ENCODE peak calls at places on chromosome 2, in six cellular contexts. S is HEK293T, G is A549, F is K562, X is HepG2, J is GM12878. N is an unnamed sample.

GRCh38 chr2:209840434-209840833 is 68.8 kb downstream of the UNC80 start:
- DNase-seq in S (no peak), G (no peak), F (no peak), X (no peak), J (no peak), N (no peak)

GRCh38 chr2:128345436-128346165 is 26.9 kb upstream of the HS6ST1 start:
- DNase-seq in S (no peak), G (no peak), F (no peak), X (no peak), J (no peak), N (no peak)

GRCh38 chr2:236507393-236508085 is 62.1 kb upstream of the ACKR3 start:
- DNase-seq in S (no peak), G (no peak), F (no peak), X (no peak), J (no peak), N (no peak)

GRCh38 chr2:169775765-169776482 is 22.7 kb upstream of the SSB start:
- DNase-seq in S (no peak), G (no peak), F (peak), X (no peak), J (no peak), N (peak)

GRCh38 chr2:10868021-10868420 is 43.7 kb upstream of the KCNF1 start:
- DNase-seq in S (no peak), G (no peak), F (no peak), X (no peak), J (no peak), N (no peak)

GRCh38 chr2:118847447-118848172 is at the start of gene EN1:
- DNase-seq in S (peak), G (no peak), F (peak), X (no peak), J (no peak), N (peak)

GRCh38 chr2:214830794-214831346 is 21.4 kb upstream of the BARD1 start:
- DNase-seq in S (peak), G (no peak), F (peak), X (peak), J (no peak), N (peak)

GRCh38 chr2:150526827-150527226 is 39.4 kb upstream of the RND3 start:
- DNase-seq in S (no peak), G (peak), F (no peak), X (peak), J (no peak), N (peak)

GRCh38 chr2:172084484-172084733 is 898 bp upstream of the DLX1 start:
- DNase-seq in S (no peak), G (no peak), F (no peak), X (no peak), J (no peak), N (no peak)

GRCh38 chr2:33366473-33366872 is 110.0 kb upstream of the RASGRP3 start:
- DNase-seq in S (no peak), G (no peak), F (peak), X (no peak), J (no peak), N (no peak)

GRCh38 chr2:189261431-189261841 is 81.9 kb upstream of the COL5A2 start:
- DNase-seq in S (no peak), G (no peak), F (no peak), X (no peak), J (no peak), N (peak)

GRCh38 chr2:39437522-39438296 is 624 bp upstream of the MAP4K3 start:
- DNase-seq in S (peak), G (peak), F (peak), X (peak), J (no peak), N (peak)

GRCh38 chr2:191114403-191114886 is 36.3 kb downstream of the STAT4 start:
- DNase-seq in S (no peak), G (no peak), F (no peak), X (no peak), J (peak), N (peak)

GRCh38 chr2:212915121-212915782 is 236.2 kb downstream of the IKZF2 start:
- DNase-seq in S (no peak), G (no peak), F (no peak), X (no peak), J (no peak), N (peak)

GRCh38 chr2:95059656-95060370 is 34.3 kb downstream of the MAL start:
- DNase-seq in S (no peak), G (no peak), F (no peak), X (no peak), J (no peak), N (no peak)

GRCh38 chr2:179936654-179937053 is 70.4 kb downstream of the CWC22 start:
- DNase-seq in S (peak), G (no peak), F (peak), X (peak), J (no peak), N (no peak)

GRCh38 chr2:69791045-69791444 is 38.4 kb upstream of the GMCL1 start:
- DNase-seq in S (no peak), G (no peak), F (no peak), X (no peak), J (no peak), N (no peak)

GRCh38 chr2:140199312-140199711 is 1419.1 kb upstream of the NXPH2 start:
- DNase-seq in S (no peak), G (no peak), F (no peak), X (no peak), J (no peak), N (no peak)

GRCh38 chr2:98519156-98519555 is 74.5 kb downstream of the INPP4A start:
- DNase-seq in S (no peak), G (no peak), F (no peak), X (no peak), J (no peak), N (peak)

GRCh38 chr2:201852878-201853415 is 46.6 kb downstream of the CDK15 start:
- DNase-seq in S (no peak), G (peak), F (no peak), X (peak), J (no peak), N (peak)

GRCh38 chr2:212387146-212387545 is 151.5 kb downstream of the ERBB4 start:
- DNase-seq in S (no peak), G (no peak), F (no peak), X (no peak), J (no peak), N (no peak)

GRCh38 chr2:169050476-169051240 is 18.7 kb upstream of the DHRS9 start:
- DNase-seq in S (no peak), G (peak), F (peak), X (no peak), J (no peak), N (no peak)

GRCh38 chr2:241728627-241729026 is 5.8 kb upstream of the D2HGDH start:
- DNase-seq in S (no peak), G (no peak), F (no peak), X (no peak), J (no peak), N (no peak)

GRCh38 chr2:67456441-67456840 is 59.3 kb downstream of the ETAA1 start:
- DNase-seq in S (no peak), G (no peak), F (no peak), X (no peak), J (no peak), N (no peak)

GRCh38 chr2:98849113-98849512 is 86.9 kb downstream of the CRACDL start:
- DNase-seq in S (no peak), G (no peak), F (no peak), X (no peak), J (no peak), N (no peak)

GRCh38 chr2:40803900-40804299 is 352.0 kb upstream of the SLC8A1 start:
- DNase-seq in S (no peak), G (no peak), F (no peak), X (no peak), J (no peak), N (no peak)

GRCh38 chr2:97676620-97677019 is 7.1 kb downstream of the C2orf92 start:
- DNase-seq in S (no peak), G (no peak), F (no peak), X (no peak), J (no peak), N (no peak)

GRCh38 chr2:70668432-70668831 is 99.6 kb downstream of the ADD2 start:
- DNase-seq in S (no peak), G (no peak), F (no peak), X (no peak), J (no peak), N (no peak)

GRCh38 chr2:8315766-8316165 is 366.1 kb upstream of the ID2 start:
- DNase-seq in S (no peak), G (no peak), F (peak), X (no peak), J (no peak), N (peak)

DNA sequence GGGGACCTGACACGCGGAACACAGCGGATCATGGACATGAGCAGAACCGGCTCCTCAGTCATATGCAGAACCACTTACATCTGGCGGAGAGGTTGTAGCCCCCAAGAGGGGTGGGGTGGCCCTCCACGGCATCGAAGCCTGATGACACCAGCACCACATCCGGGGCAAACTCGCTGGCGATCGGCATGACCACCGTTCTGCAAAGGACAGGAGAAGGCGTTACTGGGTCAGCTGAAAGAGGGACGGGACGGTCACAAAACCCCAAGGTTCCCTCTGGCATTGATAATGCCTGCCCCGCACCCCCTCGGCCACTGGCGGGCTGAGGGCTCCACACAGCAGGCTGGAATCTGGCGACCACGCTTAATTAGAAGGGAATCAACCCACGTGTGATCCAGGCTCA is 220.5 kb downstream of the TWIST2 start:
- DNase-seq in S (no peak), G (no peak), F (no peak), X (no peak), J (no peak), N (no peak)
- TF ChIP-seq BHLHE40 in S (no peak), G (no peak), F (no peak), X (no peak), J (no peak), N (no peak)

DNA sequence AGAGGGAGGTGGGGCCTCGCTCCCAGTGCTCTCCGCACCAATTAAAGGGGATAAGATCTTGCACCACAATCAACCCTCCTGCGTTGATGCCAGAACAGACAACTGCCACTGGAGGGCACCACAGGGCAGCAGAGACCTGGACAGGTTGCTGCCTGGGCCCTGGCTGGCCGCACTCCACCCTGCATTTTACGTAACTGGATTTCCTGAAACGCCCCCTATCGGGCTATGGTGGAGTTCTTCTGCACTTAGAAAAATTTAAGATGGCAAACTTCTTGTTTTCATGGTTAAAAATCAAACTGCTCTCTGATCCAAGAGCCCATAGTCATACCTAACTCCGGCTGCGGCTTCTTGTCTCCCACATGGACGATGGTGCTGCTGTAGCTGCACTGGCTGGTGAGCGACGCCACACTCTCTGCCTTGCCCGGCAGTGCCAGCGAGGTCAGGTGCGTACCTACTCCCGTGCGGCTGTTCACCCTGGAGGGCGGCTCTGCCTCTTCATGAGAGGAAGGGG is 16.8 kb upstream of the HES6 start:
- DNase-seq in S (peak), G (peak), F (peak), X (peak), J (no peak), N (peak)
- TF ChIP-seq BHLHE40 in S (no peak), G (peak), F (no peak), X (no peak), J (no peak), N (no peak)

GRCh38 chr2:51158236-51158635 is 126.3 kb upstream of the NRXN1 start:
- DNase-seq in S (no peak), G (no peak), F (no peak), X (no peak), J (no peak), N (no peak)
- TF ChIP-seq BHLHE40 in S (no peak), G (no peak), F (no peak), X (no peak), J (no peak), N (no peak)

GRCh38 chr2:181306785-181307184 is 150.4 kb upstream of the ITGA4 start:
- DNase-seq in S (no peak), G (no peak), F (no peak), X (no peak), J (no peak), N (peak)
- TF ChIP-seq BHLHE40 in S (no peak), G (no peak), F (no peak), X (no peak), J (no peak), N (no peak)

GRCh38 chr2:120161190-120161589 is 62.0 kb downstream of the TMEM185B start:
- DNase-seq in S (no peak), G (no peak), F (no peak), X (no peak), J (no peak), N (peak)
- TF ChIP-seq BHLHE40 in S (no peak), G (no peak), F (no peak), X (no peak), J (no peak), N (no peak)

DNA sequence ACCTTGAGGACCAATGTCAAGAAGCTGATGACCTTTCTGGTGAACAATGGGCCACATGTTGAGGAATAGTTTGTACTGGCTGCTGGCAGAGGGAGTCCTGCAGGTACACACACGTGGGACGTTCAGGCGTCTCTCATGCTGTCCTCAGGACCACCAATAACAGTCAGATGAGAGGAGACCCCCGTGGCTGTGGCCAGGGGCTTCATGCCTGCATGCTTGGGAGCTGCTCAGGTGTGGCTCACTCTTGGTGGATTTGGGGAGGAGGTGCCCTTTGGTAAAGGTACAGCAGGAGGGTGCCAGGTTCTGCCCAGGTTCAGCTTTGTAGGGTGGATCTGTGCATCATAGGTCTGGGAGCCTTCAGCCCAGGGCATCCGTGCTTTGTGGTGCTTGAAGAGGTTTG is 62.9 kb upstream of the PXDN start:
- DNase-seq in S (no peak), G (no peak), F (no peak), X (no peak), J (no peak), N (no peak)
- TF ChIP-seq BHLHE40 in S (no peak), G (no peak), F (no peak), X (no peak), J (no peak), N (no peak)

GRCh38 chr2:36889782-36890181 is 76.6 kb downstream of the STRN start:
- DNase-seq in S (no peak), G (peak), F (no peak), X (peak), J (no peak), N (peak)
- TF ChIP-seq BHLHE40 in S (no peak), G (no peak), F (no peak), X (no peak), J (no peak), N (peak)

DNA sequence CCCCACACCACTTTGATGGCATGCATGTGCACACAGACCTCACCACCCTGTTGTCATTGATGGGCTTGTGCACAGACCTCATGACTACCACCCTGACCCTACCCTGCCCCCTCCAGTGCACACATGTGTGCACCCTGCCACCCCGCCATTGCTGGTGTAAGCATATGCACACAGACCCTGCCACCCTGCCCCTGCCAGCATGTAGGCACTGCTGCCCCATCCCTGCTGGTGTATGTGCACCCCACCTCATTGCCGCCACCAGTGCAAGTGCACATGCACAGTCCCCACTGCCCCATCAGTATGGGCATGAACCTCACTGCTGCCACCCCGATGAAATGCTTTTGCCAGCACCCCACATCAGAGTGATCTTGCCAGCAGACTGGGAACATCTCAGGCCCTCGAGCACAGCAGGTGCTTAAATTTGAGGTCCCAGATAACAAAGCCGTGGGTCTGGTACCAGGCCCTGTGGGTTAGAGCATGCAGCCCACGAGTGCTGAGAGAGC is 169.4 kb downstream of the EHBP1 start:
- DNase-seq in S (no peak), G (no peak), F (no peak), X (no peak), J (no peak), N (no peak)
- TF ChIP-seq BHLHE40 in S (no peak), G (no peak), F (no peak), X (no peak), J (no peak), N (no peak)

GRCh38 chr2:26459991-26460612 is 17.8 kb downstream of the OTOF start:
- DNase-seq in S (no peak), G (no peak), F (no peak), X (peak), J (no peak), N (no peak)

GRCh38 chr2:26462511-26463251 is 15.2 kb downstream of the OTOF start:
- DNase-seq in S (peak), G (peak), F (peak), X (peak), J (no peak), N (peak)

GRCh38 chr2:26462100-26462499 is 15.8 kb downstream of the OTOF start:
- DNase-seq in S (no peak), G (no peak), F (no peak), X (no peak), J (no peak), N (no peak)

GRCh38 chr2:26461601-26462023 is 16.3 kb downstream of the OTOF start:
- DNase-seq in S (no peak), G (no peak), F (no peak), X (no peak), J (no peak), N (no peak)

DNA sequence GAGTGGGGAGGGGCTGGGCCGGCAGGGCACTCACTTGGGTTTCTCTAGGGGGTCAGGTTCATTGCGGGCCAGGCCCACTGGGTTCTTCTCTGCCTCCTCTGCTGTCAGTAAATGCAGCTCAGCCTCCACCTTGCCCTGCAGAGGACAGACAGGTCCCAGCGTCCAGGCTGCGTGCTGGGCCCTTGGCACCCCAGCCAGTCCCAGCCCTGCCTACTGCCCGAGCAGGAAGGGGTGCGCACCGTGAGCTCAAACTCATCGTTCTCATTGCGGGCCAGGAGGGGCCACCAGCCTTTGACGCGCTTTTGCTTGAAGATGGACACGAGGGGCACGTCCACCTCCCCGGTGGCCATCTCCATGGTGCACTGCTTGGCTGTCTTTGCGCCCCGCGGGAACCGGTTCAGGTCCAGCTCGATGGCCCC is 17.3 kb downstream of the OTOF start:
- DNase-seq in S (no peak), G (no peak), F (no peak), X (no peak), J (no peak), N (no peak)
- TF ChIP-seq BHLHE40 in S (no peak), G (no peak), F (no peak), X (no peak), J (no peak), N (no peak)

GRCh38 chr2:129935118-129935517 is 44.3 kb upstream of the RAB6C start:
- DNase-seq in S (no peak), G (no peak), F (no peak), X (no peak), J (no peak), N (no peak)
- TF ChIP-seq BHLHE40 in S (no peak), G (no peak), F (no peak), X (no peak), J (no peak), N (no peak)

N was measured in IMR-90.